ENCODE peak calls at places on chromosomes 16 and 17, in six cellular contexts. H is activated T-cell treated with anti-CD3 and anti-CD28 coated beads, Interleukin-2, amount 50 U/mL, for 72 hours; A is natural killer cell; B is iPS DF 6.9; C is fibroblast of pulmonary artery; S is heart left ventricle. P is an unnamed sample.
A peak's percentile ranks its signal among the peaks of the same experiment; 100 is the strongest.

GRCh38 chr17:4420692-4421131 is 13.0 kb upstream of the SPNS3 start:
- DNase-seq in C (peak; percentile 84), A (peak; percentile 28), B (peak; percentile 77), H (peak; percentile 64), S (peak; percentile 54), P (peak; percentile 62)

GRCh38 chr17:71821512-71821911 is 299.3 kb upstream of the SOX9 start:
- DNase-seq in B (no peak), S (no peak), H (no peak), A (no peak), C (no peak), P (no peak)

GRCh38 chr17:29758255-29758654 is 135.5 kb upstream of the CORO6 start:
- DNase-seq in S (no peak), H (no peak), C (no peak), B (no peak), A (no peak), P (no peak)

GRCh38 chr16:74603848-74604247 is 3.1 kb downstream of the GLG1 start:
- DNase-seq in A (no peak), H (no peak), C (peak; percentile 40), S (no peak), B (no peak), P (no peak)

GRCh38 chr17:79735096-79735495 is 4.4 kb downstream of the ENPP7 start:
- DNase-seq in S (no peak), B (no peak), C (no peak), A (no peak), H (no peak), P (peak; percentile 17)

GRCh38 chr16:49547448-49547847 is 173.8 kb downstream of the C16orf78 start:
- DNase-seq in B (no peak), H (no peak), C (no peak), S (no peak), A (no peak), P (no peak)

GRCh38 chr16:19659554-19659953 is 58.5 kb downstream of the KNOP1 start:
- DNase-seq in S (no peak), H (no peak), B (no peak), A (no peak), C (no peak), P (no peak)

GRCh38 chr17:55246583-55246982 is 18.2 kb upstream of the HLF start:
- DNase-seq in A (no peak), B (no peak), S (no peak), C (no peak), H (no peak), P (no peak)

GRCh38 chr16:64740261-64740660 is 381.6 kb downstream of the CDH11 start:
- DNase-seq in C (no peak), B (no peak), A (no peak), S (no peak), H (no peak), P (no peak)

GRCh38 chr16:31472559-31473203 is 729 bp downstream of the TGFB1I1 start:
- DNase-seq in A (no peak), S (peak; percentile 90), H (peak; percentile 51), B (no peak), C (peak; percentile 96), P (peak; percentile 96)

GRCh38 chr17:61400058-61400785 is 579 bp downstream of the TBX2 start:
- DNase-seq in B (no peak), H (no peak), S (no peak), A (no peak), C (peak; percentile 54), P (peak; percentile 79)

GRCh38 chr16:87664792-87665191 is 62.5 kb downstream of the JPH3 start:
- DNase-seq in B (no peak), H (no peak), A (no peak), S (no peak), C (no peak), P (no peak)

GRCh38 chr17:68514809-68515208 is 2.6 kb downstream of the PRKAR1A start:
- DNase-seq in S (no peak), A (no peak), H (no peak), C (peak; percentile 93), B (no peak), P (no peak)

P was measured in right cardiac atrium.